ENCODE peak calls at places on chromosomes 7 and 10, in seven cellular contexts. One of them, this sample, is unnamed.

GRCh38 chr10:71985542-71986250 is 21.5 kb downstream of the CHST3 start:
- DNase-seq in PC-9: no peak
- DNase-seq in BJ: peak; percentile 59
- DNase-seq in body of pancreas: no peak
- DNase-seq in GM23338: no peak
- DNase-seq in HFF-Myc: no peak
- DNase-seq in AG04450: no peak
- DNase-seq in this sample: peak; percentile 76

GRCh38 chr7:43870316-43870715 is 999 bp upstream of the MRPS24 start:
- DNase-seq in AG04450: no peak
- DNase-seq in GM23338: no peak
- DNase-seq in body of pancreas: no peak
- DNase-seq in BJ: no peak
- DNase-seq in PC-9: no peak
- DNase-seq in HFF-Myc: no peak
- DNase-seq in this sample: no peak

GRCh38 chr7:132029369-132030160 is 473.1 kb upstream of the PODXL start:
- DNase-seq in GM23338: no peak
- DNase-seq in BJ: no peak
- DNase-seq in AG04450: no peak
- DNase-seq in body of pancreas: peak; percentile 21
- DNase-seq in PC-9: no peak
- DNase-seq in HFF-Myc: no peak
- DNase-seq in this sample: no peak

GRCh38 chr7:16646427-16647081 is 573 bp downstream of the BZW2 start:
- DNase-seq in HFF-Myc: no peak
- DNase-seq in PC-9: no peak
- DNase-seq in GM23338: no peak
- DNase-seq in AG04450: no peak
- DNase-seq in body of pancreas: peak; percentile 34
- DNase-seq in BJ: no peak
- DNase-seq in this sample: peak; percentile 11

GRCh38 chr10:8331387-8331786 is 276.9 kb downstream of the GATA3 start:
- DNase-seq in BJ: no peak
- DNase-seq in AG04450: no peak
- DNase-seq in PC-9: no peak
- DNase-seq in body of pancreas: no peak
- DNase-seq in GM23338: no peak
- DNase-seq in HFF-Myc: no peak
- DNase-seq in this sample: no peak

GRCh38 chr7:107609861-107610260 is 29.8 kb downstream of the BCAP29 start:
- DNase-seq in BJ: no peak
- DNase-seq in body of pancreas: no peak
- DNase-seq in HFF-Myc: no peak
- DNase-seq in GM23338: no peak
- DNase-seq in PC-9: no peak
- DNase-seq in AG04450: no peak
- DNase-seq in this sample: peak; percentile 15

GRCh38 chr10:70331486-70332268 is 47.9 kb upstream of the NPFFR1 start:
- DNase-seq in GM23338: peak; percentile 35
- DNase-seq in PC-9: peak; percentile 98
- DNase-seq in body of pancreas: peak; percentile 65
- DNase-seq in AG04450: peak; percentile 80
- DNase-seq in HFF-Myc: peak; percentile 98
- DNase-seq in BJ: peak; percentile 73
- DNase-seq in this sample: peak; percentile 97

GRCh38 chr7:121437470-121437869 is 41.4 kb upstream of the FAM3C start:
- DNase-seq in PC-9: no peak
- DNase-seq in BJ: no peak
- DNase-seq in HFF-Myc: no peak
- DNase-seq in AG04450: no peak
- DNase-seq in body of pancreas: no peak
- DNase-seq in GM23338: no peak
- DNase-seq in this sample: no peak

GRCh38 chr7:463362-464176 is 56.1 kb downstream of the PDGFA start:
- DNase-seq in AG04450: no peak
- DNase-seq in HFF-Myc: no peak
- DNase-seq in PC-9: no peak
- DNase-seq in GM23338: no peak
- DNase-seq in body of pancreas: no peak
- DNase-seq in BJ: no peak
- DNase-seq in this sample: no peak

GRCh38 chr10:123548779-123549178 is 117.4 kb upstream of the GPR26 start:
- DNase-seq in body of pancreas: no peak
- DNase-seq in GM23338: peak; percentile 26
- DNase-seq in BJ: no peak
- DNase-seq in AG04450: no peak
- DNase-seq in PC-9: no peak
- DNase-seq in HFF-Myc: no peak
- DNase-seq in this sample: no peak

GRCh38 chr7:138900040-138900828 is 81.0 kb downstream of the KIAA1549 start:
- DNase-seq in PC-9: no peak
- DNase-seq in AG04450: no peak
- DNase-seq in HFF-Myc: peak; percentile 66
- DNase-seq in GM23338: no peak
- DNase-seq in body of pancreas: no peak
- DNase-seq in BJ: peak; percentile 38
- DNase-seq in this sample: peak; percentile 75

GRCh38 chr10:3067045-3067858 is at the start of gene PFKP:
- DNase-seq in PC-9: no peak
- DNase-seq in HFF-Myc: no peak
- DNase-seq in AG04450: no peak
- DNase-seq in body of pancreas: peak; percentile 46
- DNase-seq in BJ: no peak
- DNase-seq in GM23338: peak; percentile 69
- DNase-seq in this sample: peak; percentile 23

GRCh38 chr7:21616796-21617436 is 74.1 kb downstream of the DNAH11 start:
- DNase-seq in GM23338: no peak
- DNase-seq in PC-9: peak; percentile 100
- DNase-seq in AG04450: no peak
- DNase-seq in HFF-Myc: no peak
- DNase-seq in BJ: no peak
- DNase-seq in body of pancreas: no peak
- DNase-seq in this sample: peak; percentile 79

GRCh38 chr7:85773116-85773783 is 586.4 kb upstream of the SEMA3D start:
- DNase-seq in GM23338: no peak
- DNase-seq in PC-9: no peak
- DNase-seq in AG04450: peak; percentile 21
- DNase-seq in body of pancreas: no peak
- DNase-seq in BJ: peak; percentile 35
- DNase-seq in HFF-Myc: no peak
- DNase-seq in this sample: peak; percentile 74

GRCh38 chr10:1122349-1122748 is 66.2 kb downstream of the WDR37 start:
- DNase-seq in PC-9: no peak
- DNase-seq in body of pancreas: no peak
- DNase-seq in BJ: no peak
- DNase-seq in HFF-Myc: no peak
- DNase-seq in AG04450: no peak
- DNase-seq in GM23338: no peak
- DNase-seq in this sample: no peak

GRCh38 chr10:26448706-26449435 is 10.7 kb downstream of the APBB1IP start:
- DNase-seq in body of pancreas: no peak
- DNase-seq in HFF-Myc: no peak
- DNase-seq in BJ: no peak
- DNase-seq in GM23338: peak; percentile 19
- DNase-seq in PC-9: no peak
- DNase-seq in AG04450: no peak
- DNase-seq in this sample: no peak

GRCh38 chr10:26448292-26448691 is 10.2 kb downstream of the APBB1IP start:
- DNase-seq in GM23338: no peak
- DNase-seq in PC-9: no peak
- DNase-seq in HFF-Myc: no peak
- DNase-seq in AG04450: no peak
- DNase-seq in BJ: no peak
- DNase-seq in body of pancreas: no peak
- DNase-seq in this sample: no peak

GRCh38 chr10:26446258-26446657 is 8.1 kb downstream of the APBB1IP start:
- DNase-seq in GM23338: no peak
- DNase-seq in BJ: no peak
- DNase-seq in AG04450: no peak
- DNase-seq in HFF-Myc: no peak
- DNase-seq in body of pancreas: no peak
- DNase-seq in PC-9: no peak
- DNase-seq in this sample: no peak

GRCh38 chr10:26451903-26452302 is 13.8 kb downstream of the APBB1IP start:
- DNase-seq in body of pancreas: no peak
- DNase-seq in BJ: no peak
- DNase-seq in HFF-Myc: no peak
- DNase-seq in AG04450: no peak
- DNase-seq in PC-9: no peak
- DNase-seq in GM23338: no peak
- DNase-seq in this sample: no peak

GRCh38 chr10:26449726-26450125 is 11.6 kb downstream of the APBB1IP start:
- DNase-seq in GM23338: no peak
- DNase-seq in AG04450: no peak
- DNase-seq in body of pancreas: no peak
- DNase-seq in PC-9: no peak
- DNase-seq in HFF-Myc: no peak
- DNase-seq in BJ: no peak
- DNase-seq in this sample: no peak
- H3K4me3 ChIP-seq in GM23338: no peak overlapping the region
- H3K4me3 ChIP-seq in AG04450: no peak overlapping the region
- H3K4me3 ChIP-seq in body of pancreas: no peak overlapping the region
- H3K4me3 ChIP-seq in PC-9: no peak overlapping the region
- H3K4me3 ChIP-seq in HFF-Myc: no peak overlapping the region
- H3K4me3 ChIP-seq in BJ: no peak overlapping the region
- H3K4me3 ChIP-seq in this sample: no peak overlapping the region

GRCh38 chr7:29989257-29989995 is at the start of gene SCRN1:
- DNase-seq in body of pancreas: peak; percentile 70
- DNase-seq in HFF-Myc: no peak
- DNase-seq in BJ: no peak
- DNase-seq in AG04450: no peak
- DNase-seq in GM23338: peak; percentile 68
- DNase-seq in PC-9: no peak
- DNase-seq in this sample: peak; percentile 37
- H3K4me3 ChIP-seq in body of pancreas: peak within 1 kb of the TSS; percentile 64
- H3K4me3 ChIP-seq in HFF-Myc: peak within 1 kb of the TSS; percentile 91
- H3K4me3 ChIP-seq in BJ: peak within 1 kb of the TSS; percentile 96
- H3K4me3 ChIP-seq in AG04450: peak within 1 kb of the TSS; percentile 82
- H3K4me3 ChIP-seq in GM23338: peak within 1 kb of the TSS; percentile 94
- H3K4me3 ChIP-seq in PC-9: peak within 1 kb of the TSS; percentile 95
- H3K4me3 ChIP-seq in this sample: peak within 1 kb of the TSS; percentile 88

DNA sequence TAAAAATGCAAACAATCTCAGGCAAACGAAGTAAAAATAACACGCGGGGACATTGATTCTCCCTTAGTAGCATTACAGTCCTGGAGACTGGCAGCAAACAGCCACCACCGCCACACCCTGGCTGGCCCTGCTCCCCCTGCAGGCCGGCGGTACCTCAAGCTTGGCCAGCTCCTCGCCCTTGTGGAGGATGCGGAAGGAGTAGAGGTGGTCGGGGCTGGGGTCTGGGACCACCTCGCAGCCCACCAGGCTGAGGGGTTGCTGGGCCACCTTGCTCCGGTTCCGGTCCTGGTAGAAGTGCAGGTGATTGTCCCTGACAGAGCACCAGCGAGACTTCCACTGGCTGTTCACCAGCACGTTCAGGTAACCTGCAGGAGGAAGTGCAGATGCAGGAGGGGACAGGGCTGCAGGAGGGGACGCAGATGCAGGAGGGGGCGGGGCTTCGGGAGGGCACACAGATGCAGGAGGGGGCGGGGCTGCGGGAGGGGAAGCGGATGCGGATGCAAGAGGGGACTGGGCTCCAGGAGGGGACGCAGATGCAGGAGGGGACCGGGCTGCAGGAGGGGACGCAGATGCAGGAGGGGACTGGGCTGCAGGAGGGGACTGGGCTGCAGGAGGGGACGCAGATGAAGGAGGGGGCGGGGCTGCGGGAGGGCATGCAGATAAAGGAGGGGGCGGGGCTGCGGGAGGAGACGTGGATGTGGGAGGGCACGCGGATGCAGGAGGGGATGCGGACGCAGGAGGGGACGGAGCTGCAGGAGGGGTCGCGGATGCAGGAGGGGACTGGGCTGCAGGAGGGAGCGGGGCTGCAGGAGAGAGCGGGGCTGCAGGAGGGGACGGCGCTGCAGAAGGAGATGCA is 65.7 kb downstream of the VWA2 start:
- DNase-seq in body of pancreas: peak; percentile 69
- DNase-seq in BJ: no peak
- DNase-seq in AG04450: no peak
- DNase-seq in HFF-Myc: no peak
- DNase-seq in PC-9: no peak
- DNase-seq in GM23338: peak; percentile 93
- DNase-seq in this sample: no peak
- H3K4me3 ChIP-seq in body of pancreas: no peak overlapping the region
- H3K4me3 ChIP-seq in BJ: peak overlapping the region; percentile 23
- H3K4me3 ChIP-seq in AG04450: peak overlapping the region; percentile 44
- H3K4me3 ChIP-seq in HFF-Myc: peak overlapping the region; percentile 24
- H3K4me3 ChIP-seq in PC-9: no peak overlapping the region
- H3K4me3 ChIP-seq in GM23338: peak overlapping the region; percentile 69
- H3K4me3 ChIP-seq in this sample: peak overlapping the region; percentile 4

DNA sequence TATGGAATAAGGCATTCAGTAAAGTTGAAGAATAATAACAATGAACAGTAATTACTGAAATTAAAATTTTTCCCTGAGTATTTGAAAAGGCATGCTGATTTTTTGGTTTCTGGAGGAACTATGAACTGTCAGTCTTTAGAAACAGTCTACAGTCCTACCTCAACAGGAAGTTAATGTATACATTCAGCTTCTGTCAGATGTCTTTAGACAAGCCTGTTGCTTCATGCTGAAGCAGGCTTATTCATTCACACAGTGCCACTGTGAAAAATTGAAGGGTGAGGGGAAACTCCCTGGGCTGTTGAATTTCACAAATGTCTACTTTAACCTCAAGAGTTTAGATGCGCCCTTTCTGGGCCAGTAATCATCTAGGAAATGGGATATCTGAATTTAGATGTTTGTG is 3.5 kb downstream of the NRF1 start:
- DNase-seq in BJ: no peak
- DNase-seq in HFF-Myc: no peak
- DNase-seq in AG04450: no peak
- DNase-seq in body of pancreas: no peak
- DNase-seq in GM23338: no peak
- DNase-seq in PC-9: peak; percentile 35
- DNase-seq in this sample: peak; percentile 28
- H3K4me3 ChIP-seq in BJ: no peak overlapping the region
- H3K4me3 ChIP-seq in HFF-Myc: no peak overlapping the region
- H3K4me3 ChIP-seq in AG04450: no peak overlapping the region
- H3K4me3 ChIP-seq in body of pancreas: no peak overlapping the region
- H3K4me3 ChIP-seq in GM23338: no peak overlapping the region
- H3K4me3 ChIP-seq in PC-9: peak overlapping the region; percentile 7
- H3K4me3 ChIP-seq in this sample: no peak overlapping the region

GRCh38 chr7:1666251-1666778 is 3.8 kb upstream of the ELFN1 start:
- DNase-seq in HFF-Myc: no peak
- DNase-seq in GM23338: peak; percentile 47
- DNase-seq in BJ: no peak
- DNase-seq in AG04450: no peak
- DNase-seq in PC-9: no peak
- DNase-seq in body of pancreas: peak; percentile 4
- DNase-seq in this sample: peak; percentile 15
- H3K4me3 ChIP-seq in HFF-Myc: peak overlapping the region; percentile 7
- H3K4me3 ChIP-seq in GM23338: peak overlapping the region; percentile 65
- H3K4me3 ChIP-seq in BJ: peak overlapping the region; percentile 70
- H3K4me3 ChIP-seq in AG04450: no peak overlapping the region
- H3K4me3 ChIP-seq in PC-9: peak overlapping the region; percentile 11
- H3K4me3 ChIP-seq in body of pancreas: no peak overlapping the region
- H3K4me3 ChIP-seq in this sample: no peak overlapping the region

GRCh38 chr7:50303082-50303893 is 1.2 kb upstream of the IKZF1 start:
- DNase-seq in AG04450: no peak
- DNase-seq in GM23338: peak; percentile 63
- DNase-seq in PC-9: no peak
- DNase-seq in HFF-Myc: no peak
- DNase-seq in BJ: no peak
- DNase-seq in body of pancreas: no peak
- DNase-seq in this sample: no peak
- H3K4me3 ChIP-seq in AG04450: no peak overlapping the region
- H3K4me3 ChIP-seq in GM23338: peak overlapping the region; percentile 69
- H3K4me3 ChIP-seq in PC-9: no peak overlapping the region
- H3K4me3 ChIP-seq in HFF-Myc: no peak overlapping the region
- H3K4me3 ChIP-seq in BJ: no peak overlapping the region
- H3K4me3 ChIP-seq in body of pancreas: no peak overlapping the region
- H3K4me3 ChIP-seq in this sample: no peak overlapping the region